ENCODE peak calls at places on chromosomes 12 and 14, in ten cellular contexts. L is HFF-Myc; K is Peyer's patch; Q is B cell; F is MM.1S; C is neural crest cell; S is psoas muscle; E is CD4-positive, alpha-beta T cell; W is GM12865; V is progenitor cell of endocrine pancreas. H is an unnamed sample.

GRCh38 chr12:113322353-113322752 is 12.6 kb downstream of the SLC8B1 start:
- DNase-seq in K (no peak), L (no peak), E (no peak), C (no peak), Q (no peak), W (no peak), F (peak; percentile 24), S (no peak), V (no peak), H (no peak)

GRCh38 chr12:86137936-86138335 is 118.3 kb downstream of the MGAT4C start:
- DNase-seq in W (no peak), Q (no peak), C (no peak), V (no peak), E (no peak), F (no peak), K (no peak), L (peak; percentile 2), S (no peak), H (no peak)

GRCh38 chr14:47454025-47454424 is 221.4 kb downstream of the MDGA2 start:
- DNase-seq in Q (no peak), C (no peak), F (no peak), V (no peak), E (no peak), L (no peak), W (no peak), S (no peak), K (no peak), H (no peak)

GRCh38 chr12:68633614-68634558 is 23.2 kb downstream of the RAP1B start:
- DNase-seq in S (no peak), C (no peak), F (no peak), Q (peak; percentile 35), L (no peak), W (no peak), K (no peak), E (no peak), V (no peak), H (no peak)

GRCh38 chr12:76020731-76021672 is 10.6 kb downstream of the PHLDA1 start:
- DNase-seq in W (peak; percentile 11), L (peak; percentile 95), K (no peak), Q (no peak), F (no peak), V (no peak), S (no peak), C (no peak), E (peak; percentile 34), H (no peak)

GRCh38 chr12:133057446-133057845 is 20.1 kb downstream of the ZNF84 start:
- DNase-seq in E (no peak), V (no peak), F (no peak), W (no peak), L (no peak), C (no peak), Q (no peak), K (no peak), S (no peak), H (no peak)

GRCh38 chr12:6950944-6951540 is at the start of gene PTPN6:
- DNase-seq in F (no peak), S (no peak), L (no peak), W (peak; percentile 89), E (peak; percentile 47), K (peak; percentile 90), C (no peak), Q (peak; percentile 82), V (no peak), H (no peak)

GRCh38 chr14:65791551-65791981 is 379.0 kb downstream of the FUT8 start:
- DNase-seq in S (no peak), E (no peak), K (no peak), C (no peak), L (no peak), Q (peak; percentile 16), W (peak; percentile 39), V (no peak), F (no peak), H (peak; percentile 29)

GRCh38 chr14:63204407-63205280 is at the start of gene RHOJ:
- DNase-seq in L (no peak), W (no peak), S (peak; percentile 13), E (no peak), C (peak; percentile 41), F (no peak), V (no peak), K (no peak), Q (no peak), H (no peak)

GRCh38 chr14:63203015-63203414 is 1.2 kb upstream of the RHOJ start:
- DNase-seq in W (no peak), F (no peak), L (no peak), V (no peak), C (no peak), E (no peak), Q (no peak), K (no peak), S (no peak), H (no peak)

GRCh38 chr14:63205281-63205575 is 985 bp downstream of the RHOJ start:
- DNase-seq in K (no peak), L (no peak), W (no peak), S (no peak), V (no peak), Q (no peak), E (no peak), C (no peak), F (no peak), H (no peak)

GRCh38 chr14:63205850-63206249 is 1.6 kb downstream of the RHOJ start:
- DNase-seq in K (no peak), F (no peak), E (no peak), L (no peak), C (no peak), S (no peak), W (no peak), Q (no peak), V (no peak), H (no peak)

DNA sequence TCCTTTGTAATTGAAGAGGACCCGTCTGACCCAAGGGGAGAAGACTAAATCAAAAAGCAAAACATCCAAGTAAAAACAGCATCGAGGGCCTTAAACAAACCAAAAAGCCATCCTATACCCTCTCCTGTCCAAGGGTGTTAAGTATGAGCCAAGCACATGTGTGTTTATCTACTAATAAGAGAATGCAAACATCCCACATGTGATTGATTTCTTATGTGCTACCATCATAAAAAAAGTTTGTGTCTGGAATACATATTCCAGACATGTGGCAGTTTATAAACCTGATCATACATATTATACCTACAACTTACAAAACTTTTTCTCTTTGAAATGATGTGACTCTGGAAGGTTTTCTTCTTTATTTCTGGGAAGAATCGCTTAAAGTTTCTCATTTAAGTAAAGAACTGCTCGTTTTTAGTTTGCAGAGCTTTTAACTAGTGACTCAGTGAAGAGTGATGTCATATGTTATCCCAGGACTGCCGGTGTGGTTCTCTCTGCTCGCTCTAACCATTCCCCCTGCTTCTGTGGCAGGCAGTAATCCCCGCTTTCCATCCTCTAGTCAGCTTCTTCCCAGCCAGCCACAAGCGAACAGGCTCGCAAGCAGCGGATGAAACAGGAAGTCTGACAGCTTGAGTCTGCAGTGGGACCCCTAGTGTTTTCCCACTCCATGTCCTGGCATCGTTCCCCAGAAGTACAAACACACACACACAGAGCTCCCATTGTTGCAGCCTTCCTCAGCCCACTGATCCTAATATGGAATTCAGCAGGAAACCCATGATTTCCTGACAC is 431 bp upstream of the RHOJ start:
- DNase-seq in C (peak; percentile 55), Q (no peak), F (no peak), W (peak; percentile 11), V (peak; percentile 20), K (peak; percentile 23), S (peak; percentile 70), L (peak; percentile 89), E (no peak), H (no peak)
- TF ChIP-seq CTCF in C (peak; percentile 16), Q (no peak), F (no peak), W (no peak), V (peak; percentile 35), K (no peak), S (no peak), L (peak; percentile 17), E (no peak), H (no peak)

GRCh38 chr14:23052182-23052623 is 5.1 kb downstream of the CDH24 start:
- DNase-seq in Q (no peak), L (no peak), E (no peak), W (no peak), K (no peak), V (no peak), F (no peak), S (no peak), C (no peak), H (no peak)
- TF ChIP-seq CTCF in Q (no peak), L (peak; percentile 21), E (no peak), W (no peak), K (no peak), V (no peak), F (no peak), S (no peak), C (no peak), H (no peak)

GRCh38 chr14:91158091-91158790 is 44.4 kb downstream of the DGLUCY start:
- DNase-seq in V (no peak), E (no peak), F (no peak), S (peak; percentile 76), L (no peak), K (no peak), C (no peak), Q (no peak), W (no peak), H (no peak)

GRCh38 chr14:91154851-91155625 is 41.2 kb downstream of the DGLUCY start:
- DNase-seq in L (no peak), V (no peak), W (no peak), C (no peak), Q (no peak), F (no peak), S (no peak), K (peak; percentile 25), E (no peak), H (no peak)

GRCh38 chr14:91152499-91152898 is 38.6 kb downstream of the DGLUCY start:
- DNase-seq in F (no peak), C (no peak), S (no peak), Q (no peak), E (no peak), K (no peak), V (no peak), L (no peak), W (no peak), H (no peak)

GRCh38 chr14:91153360-91153759 is 39.5 kb downstream of the DGLUCY start:
- DNase-seq in Q (no peak), E (no peak), S (no peak), F (no peak), W (no peak), K (no peak), V (no peak), L (no peak), C (no peak), H (no peak)

DNA sequence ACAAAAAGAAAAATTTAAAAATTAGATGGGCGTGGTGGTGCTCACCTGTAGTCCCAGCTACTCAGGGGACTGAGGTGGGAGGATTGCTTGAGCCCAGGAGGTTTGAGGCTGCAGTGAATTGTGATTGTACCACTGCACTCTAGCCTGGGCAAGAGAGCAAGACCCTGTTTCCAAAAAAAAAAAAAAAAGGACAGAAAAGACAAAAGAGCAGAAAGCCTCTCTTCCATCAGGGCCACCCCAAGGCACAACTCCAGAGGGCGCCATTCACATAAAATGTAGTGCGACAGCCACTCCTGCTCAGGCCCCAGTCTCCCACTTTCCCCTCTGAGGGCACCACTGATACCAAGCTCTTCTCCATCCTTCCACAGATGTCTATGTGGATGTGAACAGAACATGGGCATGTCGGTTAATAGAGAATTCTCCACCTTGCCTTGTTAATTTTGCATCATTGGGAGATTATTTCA is 41.8 kb downstream of the DGLUCY start:
- DNase-seq in E (no peak), L (no peak), C (no peak), Q (no peak), W (no peak), K (no peak), F (no peak), S (no peak), V (no peak), H (no peak)
- TF ChIP-seq CTCF in E (no peak), L (no peak), C (peak; percentile 18), Q (no peak), W (no peak), K (no peak), F (no peak), S (no peak), V (peak; percentile 17), H (no peak)

DNA sequence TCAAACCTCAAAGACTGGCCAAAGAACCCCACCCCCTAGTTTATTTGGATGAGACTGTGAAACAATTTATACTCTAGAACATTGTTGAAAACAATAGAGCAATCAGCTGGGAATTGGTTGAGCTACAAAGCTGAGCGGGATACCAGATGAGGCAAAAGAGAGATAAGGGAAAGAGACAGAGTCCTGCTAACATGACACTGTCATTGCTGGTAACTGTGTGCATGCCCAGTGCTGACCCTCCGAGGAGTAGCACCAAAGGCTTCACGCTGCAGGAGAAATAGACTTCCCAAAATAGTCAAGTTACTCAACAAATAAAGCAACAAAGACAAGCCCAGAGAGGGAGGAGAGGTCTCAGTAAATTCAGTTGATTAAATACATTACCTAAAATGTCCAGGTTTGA is 63.6 kb downstream of the RASSF8 start:
- DNase-seq in S (no peak), F (no peak), Q (no peak), L (no peak), W (no peak), V (no peak), E (no peak), C (no peak), K (no peak), H (no peak)
- TF ChIP-seq CTCF in S (no peak), F (no peak), Q (no peak), L (no peak), W (no peak), V (no peak), E (no peak), C (no peak), K (no peak), H (no peak)